ENCODE peak calls at places on chromosome 13, in four cellular contexts. A is left lung, P is foreskin fibroblast, T is astrocyte of the cerebellum. E is an unnamed sample.

GRCh38 chr13:91464336-91464735 is 65.9 kb downstream of the GPC5 start:
- DNase-seq in A (no peak), P (no peak), T (no peak), E (no peak)

GRCh38 chr13:25301347-25302113 is at the start of gene NUP58:
- DNase-seq in A (peak; percentile 98), P (peak; percentile 96), T (peak; percentile 84), E (peak; percentile 87)

GRCh38 chr13:106496072-106496997 is 39.1 kb downstream of the EFNB2 start:
- DNase-seq in A (no peak), P (no peak), T (no peak), E (no peak)

GRCh38 chr13:41651413-41652068 is 194.2 kb downstream of the RGCC start:
- DNase-seq in A (no peak), P (no peak), T (no peak), E (no peak)

GRCh38 chr13:54660277-54660676 is 1631.7 kb downstream of the OLFM4 start:
- DNase-seq in A (no peak), P (no peak), T (no peak), E (no peak)

GRCh38 chr13:34720618-34721017 is 221.5 kb upstream of the NBEA start:
- DNase-seq in A (no peak), P (no peak), T (no peak), E (no peak)

GRCh38 chr13:106243011-106243410 is 292.5 kb downstream of the EFNB2 start:
- DNase-seq in A (no peak), P (no peak), T (no peak), E (no peak)

GRCh38 chr13:105307776-105308175 is 1227.7 kb downstream of the EFNB2 start:
- DNase-seq in A (no peak), P (no peak), T (no peak), E (no peak)

GRCh38 chr13:113971471-113972231 is 2.2 kb downstream of the C13orf46 start:
- DNase-seq in A (peak; percentile 78), P (no peak), T (no peak), E (no peak)

GRCh38 chr13:43767351-43767901 is 19.3 kb downstream of the ENOX1 start:
- DNase-seq in A (no peak), P (no peak), T (no peak), E (no peak)

GRCh38 chr13:44416297-44416696 is 42.7 kb downstream of the SERP2 start:
- DNase-seq in A (no peak), P (no peak), T (no peak), E (no peak)

GRCh38 chr13:101514695-101515275 is 62.3 kb downstream of the ITGBL1 start:
- DNase-seq in A (no peak), P (peak; percentile 36), T (peak; percentile 63), E (no peak)

GRCh38 chr13:36258831-36259230 is 38.8 kb downstream of the CCDC169 start:
- DNase-seq in A (no peak), P (no peak), T (no peak), E (no peak)

GRCh38 chr13:110506859-110507566 is 54.5 kb downstream of the RAB20 start:
- DNase-seq in A (no peak), P (no peak), T (no peak), E (no peak)

GRCh38 chr13:25764378-25764777 is 287.4 kb downstream of the SHISA2 start:
- DNase-seq in A (no peak), P (no peak), T (no peak), E (no peak)

GRCh38 chr13:38577048-38577447 is 109.8 kb upstream of the FREM2 start:
- DNase-seq in A (no peak), P (no peak), T (no peak), E (no peak)
- TF ChIP-seq CTCF in A (no peak), P (no peak), T (no peak), E (no peak)

GRCh38 chr13:94427313-94427712 is 52.2 kb downstream of the DCT start:
- DNase-seq in A (no peak), P (no peak), T (no peak), E (no peak)

GRCh38 chr13:94431987-94432386 is 47.5 kb downstream of the DCT start:
- DNase-seq in A (no peak), P (no peak), T (no peak), E (no peak)

GRCh38 chr13:94435604-94436226 is 43.8 kb downstream of the DCT start:
- DNase-seq in A (no peak), P (peak; percentile 16), T (peak; percentile 55), E (peak; percentile 16)

GRCh38 chr13:94433055-94433947 is 46.2 kb downstream of the DCT start:
- DNase-seq in A (no peak), P (no peak), T (no peak), E (no peak)

DNA sequence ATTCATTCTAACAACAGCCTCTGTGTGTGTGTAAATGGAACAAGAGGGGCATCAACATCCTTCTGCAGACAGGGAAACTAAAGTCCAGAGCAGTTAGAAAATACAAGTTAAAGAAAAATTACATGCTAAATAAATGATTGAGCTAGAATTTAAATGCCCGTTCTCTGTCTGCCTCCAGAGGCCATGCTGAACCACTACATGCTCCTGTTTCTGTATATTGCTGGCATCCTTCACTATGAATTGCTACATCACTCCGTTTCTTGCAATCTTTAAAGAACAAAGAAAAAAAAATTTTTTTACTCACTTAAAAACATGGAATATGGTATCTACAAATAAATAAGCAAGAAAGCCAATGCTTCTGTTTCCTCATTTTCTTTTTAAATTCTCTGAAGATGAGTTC is 47.9 kb downstream of the DCT start:
- DNase-seq in A (no peak), P (no peak), T (no peak), E (no peak)
- TF ChIP-seq CTCF in A (no peak), P (no peak), T (peak; percentile 16), E (peak; percentile 23)

GRCh38 chr13:23515116-23515515 is 55.1 kb upstream of the TNFRSF19 start:
- DNase-seq in A (no peak), P (no peak), T (no peak), E (no peak)

GRCh38 chr13:23514076-23514475 is 56.1 kb upstream of the TNFRSF19 start:
- DNase-seq in A (no peak), P (no peak), T (no peak), E (no peak)

GRCh38 chr13:23510979-23511735 is 59.1 kb upstream of the TNFRSF19 start:
- DNase-seq in A (no peak), P (peak; percentile 35), T (no peak), E (no peak)

GRCh38 chr13:23513460-23513859 is 56.8 kb upstream of the TNFRSF19 start:
- DNase-seq in A (no peak), P (no peak), T (no peak), E (no peak)

GRCh38 chr13:23512762-23513395 is 57.3 kb upstream of the TNFRSF19 start:
- DNase-seq in A (no peak), P (no peak), T (no peak), E (no peak)
- TF ChIP-seq CTCF in A (no peak), P (no peak), T (no peak), E (no peak)

DNA sequence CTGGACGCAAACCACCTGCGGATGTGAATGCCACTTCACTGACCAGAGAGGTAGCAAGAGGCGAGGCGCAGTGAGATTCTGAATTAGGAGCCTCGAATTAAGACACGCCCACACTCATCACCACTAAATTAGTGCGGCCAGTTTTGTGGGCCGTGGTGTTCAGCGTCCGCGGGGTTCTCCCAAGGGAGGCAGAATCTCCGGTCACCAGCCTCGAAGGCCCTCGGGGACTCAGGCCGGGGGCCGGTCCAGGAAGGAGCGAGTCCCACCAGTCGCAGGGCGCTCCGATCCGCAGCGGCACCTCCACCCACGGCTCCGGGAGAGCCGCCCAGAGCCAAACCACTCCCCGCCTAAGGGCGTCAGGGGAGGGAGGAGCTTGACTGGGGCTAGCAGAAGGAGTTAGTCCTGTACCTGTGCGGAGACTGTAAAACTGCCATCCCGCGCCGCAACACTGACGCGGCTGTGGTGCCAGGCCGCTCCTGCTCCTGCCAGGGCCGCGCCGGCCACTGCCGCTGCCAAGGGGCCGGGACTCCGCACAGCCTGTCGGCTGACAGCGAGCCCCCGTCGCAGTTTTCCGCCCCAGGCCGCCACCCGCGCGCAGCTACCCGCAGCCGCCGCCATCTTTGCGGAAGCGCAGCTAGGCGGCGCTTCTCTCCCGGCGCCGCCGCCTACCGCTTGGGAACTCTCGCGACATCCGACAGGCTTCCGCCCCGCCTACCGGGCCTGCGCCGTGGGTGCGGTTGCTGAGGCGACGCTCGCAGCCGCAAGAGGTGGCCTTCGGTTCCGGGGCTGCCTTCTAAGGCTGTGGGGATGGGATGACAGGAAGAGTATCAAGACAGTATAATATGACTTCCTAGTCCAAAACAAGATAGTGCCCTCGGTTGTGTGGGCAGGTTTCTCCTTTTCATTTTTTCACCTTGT is at the start of gene MICU2:
- DNase-seq in A (peak; percentile 99), P (peak; percentile 93), T (peak; percentile 78), E (peak; percentile 83)
- TF ChIP-seq CTCF in A (no peak), P (no peak), T (no peak), E (no peak)

GRCh38 chr13:20116213-20116612 is 44.6 kb downstream of the GJA3 start:
- DNase-seq in A (no peak), P (no peak), T (no peak), E (no peak)
- TF ChIP-seq CTCF in A (no peak), P (no peak), T (no peak), E (no peak)

GRCh38 chr13:94860981-94861407 is 148.6 kb upstream of the SOX21 start:
- DNase-seq in A (no peak), P (peak; percentile 7), T (no peak), E (no peak)

GRCh38 chr13:94854688-94855087 is 142.3 kb upstream of the SOX21 start:
- DNase-seq in A (no peak), P (no peak), T (no peak), E (no peak)

GRCh38 chr13:94858856-94859811 is 146.8 kb upstream of the SOX21 start:
- DNase-seq in A (peak; percentile 67), P (peak; percentile 15), T (peak; percentile 5), E (no peak)

DNA sequence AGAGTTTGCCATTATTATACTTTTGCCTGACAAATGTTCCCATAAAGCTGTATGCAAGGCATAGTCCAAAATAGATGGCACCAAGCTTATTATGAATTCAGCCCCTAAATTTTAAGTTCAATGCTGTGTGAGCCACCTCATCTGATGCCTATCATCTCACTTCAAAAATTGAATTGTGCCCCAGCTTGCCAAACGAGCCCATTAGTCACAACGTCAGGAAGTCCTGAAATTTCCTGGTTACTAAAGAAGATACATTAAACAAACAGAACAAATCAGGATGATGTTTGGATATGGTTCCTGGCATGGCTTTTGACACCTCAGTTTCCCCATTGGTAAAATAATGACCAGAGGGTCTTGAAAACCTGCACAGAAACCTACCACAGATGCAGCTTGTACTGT is 147.5 kb upstream of the SOX21 start:
- DNase-seq in A (no peak), P (no peak), T (no peak), E (no peak)
- TF ChIP-seq CTCF in A (no peak), P (no peak), T (no peak), E (no peak)

DNA sequence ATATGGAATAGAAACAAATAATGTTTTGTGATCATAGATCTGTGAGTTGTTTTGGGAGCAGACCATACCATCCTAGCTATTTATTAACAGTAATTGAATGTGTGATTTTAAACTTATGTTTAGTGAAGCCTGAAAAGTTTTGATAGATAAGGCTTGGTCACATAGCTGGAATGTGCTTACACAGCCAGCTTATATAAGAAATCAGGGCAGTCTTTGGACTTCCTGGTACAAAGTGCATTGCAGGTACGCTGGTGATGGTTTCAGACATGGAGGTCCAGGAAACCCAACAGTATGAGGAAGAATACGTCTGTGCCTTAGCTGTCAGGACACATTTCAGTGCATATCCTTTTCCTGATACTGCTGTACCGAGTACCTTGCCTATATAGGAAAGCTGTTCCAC is 2316.2 kb upstream of the PCDH20 start:
- DNase-seq in A (no peak), P (no peak), T (no peak), E (no peak)
- TF ChIP-seq CTCF in A (no peak), P (no peak), T (no peak), E (no peak)

E was measured in AG09319.